ENCODE peak calls at places on chromosomes 5 and 9, in seven cellular contexts. One of them, this sample, is unnamed. For H3K36me3, the result is how much of the 10 kb centered on the place peaks cover.

GRCh38 chr5:164600929-164601535 is 1095.6 kb downstream of the MAT2B start:
- DNase-seq in brain microvascular endothelial cell: no peak
- DNase-seq in CD8-positive, alpha-beta T cell: no peak
- DNase-seq in lung: no peak
- DNase-seq in esophagus squamous epithelium: no peak
- DNase-seq in HCT116: no peak
- DNase-seq in GM23338: no peak
- DNase-seq in this sample: peak

GRCh38 chr5:38589629-38590028 is 33.2 kb upstream of the LIFR start:
- DNase-seq in brain microvascular endothelial cell: no peak
- DNase-seq in CD8-positive, alpha-beta T cell: no peak
- DNase-seq in lung: no peak
- DNase-seq in esophagus squamous epithelium: no peak
- DNase-seq in HCT116: no peak
- DNase-seq in GM23338: no peak
- DNase-seq in this sample: no peak

GRCh38 chr9:31323726-31324444 is 1060.6 kb upstream of the ACO1 start:
- DNase-seq in brain microvascular endothelial cell: no peak
- DNase-seq in CD8-positive, alpha-beta T cell: no peak
- DNase-seq in lung: no peak
- DNase-seq in esophagus squamous epithelium: no peak
- DNase-seq in HCT116: no peak
- DNase-seq in GM23338: no peak
- DNase-seq in this sample: no peak

GRCh38 chr9:90774682-90775081 is 26.9 kb upstream of the SYK start:
- DNase-seq in brain microvascular endothelial cell: no peak
- DNase-seq in CD8-positive, alpha-beta T cell: no peak
- DNase-seq in lung: no peak
- DNase-seq in esophagus squamous epithelium: no peak
- DNase-seq in HCT116: no peak
- DNase-seq in GM23338: peak
- DNase-seq in this sample: no peak

GRCh38 chr9:38390851-38391250 is 1.7 kb upstream of the ALDH1B1 start:
- DNase-seq in brain microvascular endothelial cell: no peak
- DNase-seq in CD8-positive, alpha-beta T cell: no peak
- DNase-seq in lung: no peak
- DNase-seq in esophagus squamous epithelium: no peak
- DNase-seq in HCT116: no peak
- DNase-seq in GM23338: no peak
- DNase-seq in this sample: no peak

GRCh38 chr5:136811551-136811950 is 446.2 kb upstream of the TRPC7 start:
- DNase-seq in brain microvascular endothelial cell: peak
- DNase-seq in CD8-positive, alpha-beta T cell: no peak
- DNase-seq in lung: no peak
- DNase-seq in esophagus squamous epithelium: no peak
- DNase-seq in HCT116: no peak
- DNase-seq in GM23338: no peak
- DNase-seq in this sample: no peak

GRCh38 chr5:65742565-65743231 is 20.7 kb downstream of the NLN start:
- DNase-seq in brain microvascular endothelial cell: peak
- DNase-seq in CD8-positive, alpha-beta T cell: no peak
- DNase-seq in lung: no peak
- DNase-seq in esophagus squamous epithelium: no peak
- DNase-seq in HCT116: peak
- DNase-seq in GM23338: peak
- DNase-seq in this sample: no peak

GRCh38 chr5:40240111-40240510 is 439.6 kb upstream of the PTGER4 start:
- DNase-seq in brain microvascular endothelial cell: no peak
- DNase-seq in CD8-positive, alpha-beta T cell: no peak
- DNase-seq in lung: no peak
- DNase-seq in esophagus squamous epithelium: no peak
- DNase-seq in HCT116: no peak
- DNase-seq in GM23338: no peak
- DNase-seq in this sample: no peak

GRCh38 chr9:18182636-18183035 is 291.3 kb upstream of the ADAMTSL1 start:
- DNase-seq in brain microvascular endothelial cell: no peak
- DNase-seq in CD8-positive, alpha-beta T cell: no peak
- DNase-seq in lung: no peak
- DNase-seq in esophagus squamous epithelium: no peak
- DNase-seq in HCT116: no peak
- DNase-seq in GM23338: no peak
- DNase-seq in this sample: no peak

GRCh38 chr9:23826120-23826629 is at the start of gene ELAVL2:
- DNase-seq in brain microvascular endothelial cell: peak
- DNase-seq in CD8-positive, alpha-beta T cell: no peak
- DNase-seq in lung: peak
- DNase-seq in esophagus squamous epithelium: peak
- DNase-seq in HCT116: no peak
- DNase-seq in GM23338: peak
- DNase-seq in this sample: peak

GRCh38 chr5:127957183-127957582 is 126.4 kb upstream of the SLC12A2 start:
- DNase-seq in brain microvascular endothelial cell: peak
- DNase-seq in CD8-positive, alpha-beta T cell: no peak
- DNase-seq in lung: no peak
- DNase-seq in esophagus squamous epithelium: no peak
- DNase-seq in HCT116: no peak
- DNase-seq in GM23338: no peak
- DNase-seq in this sample: no peak

GRCh38 chr5:127909078-127909477 is 174.5 kb upstream of the SLC12A2 start:
- DNase-seq in brain microvascular endothelial cell: peak
- DNase-seq in CD8-positive, alpha-beta T cell: no peak
- DNase-seq in lung: no peak
- DNase-seq in esophagus squamous epithelium: no peak
- DNase-seq in HCT116: peak
- DNase-seq in GM23338: peak
- DNase-seq in this sample: peak

GRCh38 chr5:145682197-145682895 is 152.8 kb downstream of the PRELID2 start:
- DNase-seq in brain microvascular endothelial cell: no peak
- DNase-seq in CD8-positive, alpha-beta T cell: no peak
- DNase-seq in lung: no peak
- DNase-seq in esophagus squamous epithelium: no peak
- DNase-seq in HCT116: no peak
- DNase-seq in GM23338: no peak
- DNase-seq in this sample: no peak

GRCh38 chr5:110588241-110588962 is 138.1 kb downstream of the TMEM232 start:
- DNase-seq in brain microvascular endothelial cell: no peak
- DNase-seq in CD8-positive, alpha-beta T cell: no peak
- DNase-seq in lung: no peak
- DNase-seq in esophagus squamous epithelium: no peak
- DNase-seq in HCT116: no peak
- DNase-seq in GM23338: no peak
- DNase-seq in this sample: no peak

GRCh38 chr9:87701931-87702421 is 23.9 kb upstream of the CTSL start:
- DNase-seq in brain microvascular endothelial cell: no peak
- DNase-seq in CD8-positive, alpha-beta T cell: no peak
- DNase-seq in lung: no peak
- DNase-seq in esophagus squamous epithelium: no peak
- DNase-seq in HCT116: no peak
- DNase-seq in GM23338: peak
- DNase-seq in this sample: no peak

GRCh38 chr9:87701491-87701890 is 24.4 kb upstream of the CTSL start:
- DNase-seq in brain microvascular endothelial cell: no peak
- DNase-seq in CD8-positive, alpha-beta T cell: no peak
- DNase-seq in lung: no peak
- DNase-seq in esophagus squamous epithelium: no peak
- DNase-seq in HCT116: no peak
- DNase-seq in GM23338: no peak
- DNase-seq in this sample: no peak

GRCh38 chr9:87702921-87703320 is 23.0 kb upstream of the CTSL start:
- DNase-seq in brain microvascular endothelial cell: no peak
- DNase-seq in CD8-positive, alpha-beta T cell: no peak
- DNase-seq in lung: peak
- DNase-seq in esophagus squamous epithelium: no peak
- DNase-seq in HCT116: no peak
- DNase-seq in GM23338: no peak
- DNase-seq in this sample: no peak

GRCh38 chr9:87704342-87704741 is 21.6 kb upstream of the CTSL start:
- DNase-seq in brain microvascular endothelial cell: no peak
- DNase-seq in CD8-positive, alpha-beta T cell: no peak
- DNase-seq in lung: no peak
- DNase-seq in esophagus squamous epithelium: no peak
- DNase-seq in HCT116: no peak
- DNase-seq in GM23338: no peak
- DNase-seq in this sample: no peak

GRCh38 chr9:87703636-87704276 is 22.2 kb upstream of the CTSL start:
- DNase-seq in brain microvascular endothelial cell: no peak
- DNase-seq in CD8-positive, alpha-beta T cell: no peak
- DNase-seq in lung: peak
- DNase-seq in esophagus squamous epithelium: no peak
- DNase-seq in HCT116: no peak
- DNase-seq in GM23338: no peak
- DNase-seq in this sample: no peak
- H3K36me3 ChIP-seq in brain microvascular endothelial cell: under half
- H3K36me3 ChIP-seq in CD8-positive, alpha-beta T cell: under half
- H3K36me3 ChIP-seq in lung: under half
- H3K36me3 ChIP-seq in esophagus squamous epithelium: under half
- H3K36me3 ChIP-seq in HCT116: under half
- H3K36me3 ChIP-seq in GM23338: under half
- H3K36me3 ChIP-seq in this sample: under half

DNA sequence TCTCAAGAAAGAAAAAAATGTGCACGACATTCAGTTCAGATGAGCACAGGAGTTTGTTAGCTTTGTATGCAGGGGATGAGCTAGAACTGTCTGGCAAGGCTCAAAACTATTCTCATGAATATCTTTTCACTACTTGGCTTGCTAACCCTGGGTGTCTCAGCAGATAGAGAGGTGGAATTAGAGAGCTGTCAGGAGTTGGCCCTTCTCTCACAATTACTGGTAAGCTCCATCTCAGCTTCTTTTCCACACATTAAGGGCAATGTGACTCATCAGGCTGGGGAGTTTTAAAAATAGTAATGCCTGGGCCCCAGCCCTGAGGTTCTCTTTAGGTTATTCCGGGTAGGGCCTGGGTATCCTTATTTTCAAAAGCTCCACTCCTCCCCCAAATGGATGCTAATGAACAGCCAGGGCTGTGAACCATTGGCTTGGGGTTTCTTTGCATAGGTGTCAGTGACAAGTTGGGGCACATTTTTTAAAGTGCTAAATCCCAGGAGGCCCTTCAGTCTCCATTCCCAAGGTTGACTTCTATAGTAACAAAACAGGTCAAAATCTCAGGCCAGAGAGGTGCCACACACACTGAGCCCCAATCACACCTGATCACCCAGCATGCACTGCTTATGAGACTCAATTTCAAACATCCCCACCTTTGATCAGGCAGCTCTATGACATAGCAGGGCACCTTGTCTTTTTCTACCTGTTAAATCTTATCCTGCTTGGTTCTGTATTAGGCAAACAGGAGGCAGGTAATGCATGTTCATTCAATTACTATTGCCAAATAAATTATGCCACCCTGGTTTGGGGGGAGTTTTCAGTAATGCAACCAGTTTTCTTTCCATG is 239.7 kb upstream of the DAP start:
- DNase-seq in brain microvascular endothelial cell: no peak
- DNase-seq in CD8-positive, alpha-beta T cell: no peak
- DNase-seq in lung: no peak
- DNase-seq in esophagus squamous epithelium: no peak
- DNase-seq in HCT116: no peak
- DNase-seq in GM23338: peak
- DNase-seq in this sample: no peak
- TF ChIP-seq CTCF in brain microvascular endothelial cell: no peak
- TF ChIP-seq CTCF in CD8-positive, alpha-beta T cell: no peak
- TF ChIP-seq CTCF in lung: no peak
- TF ChIP-seq CTCF in esophagus squamous epithelium: no peak
- TF ChIP-seq CTCF in HCT116: no peak
- TF ChIP-seq CTCF in GM23338: no peak
- TF ChIP-seq CTCF in this sample: no peak

DNA sequence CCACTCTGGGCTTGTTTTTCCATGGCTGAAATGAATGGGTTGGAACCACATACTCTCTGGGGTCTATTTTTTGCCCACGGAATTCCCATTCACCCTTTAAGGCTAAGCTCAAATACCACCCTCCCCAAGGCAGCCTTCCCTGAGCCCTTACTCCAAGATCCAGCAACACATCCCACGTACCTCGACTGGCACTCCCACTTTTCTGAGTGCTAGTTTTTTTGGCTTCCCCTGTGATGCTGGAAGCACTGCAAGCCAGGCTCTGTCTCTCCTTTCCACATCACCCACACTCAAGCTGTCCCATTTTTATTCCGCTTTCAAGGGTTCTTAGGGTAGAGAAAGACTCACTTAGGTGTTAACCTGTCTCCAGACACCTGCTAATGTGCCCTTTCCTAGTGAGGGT is 6.0 kb downstream of the ST6GALNAC6 start:
- DNase-seq in brain microvascular endothelial cell: no peak
- DNase-seq in CD8-positive, alpha-beta T cell: no peak
- DNase-seq in lung: no peak
- DNase-seq in esophagus squamous epithelium: no peak
- DNase-seq in HCT116: no peak
- DNase-seq in GM23338: no peak
- DNase-seq in this sample: no peak
- H3K36me3 ChIP-seq in brain microvascular endothelial cell: half or more
- H3K36me3 ChIP-seq in CD8-positive, alpha-beta T cell: under half
- H3K36me3 ChIP-seq in lung: under half
- H3K36me3 ChIP-seq in esophagus squamous epithelium: half or more
- H3K36me3 ChIP-seq in HCT116: under half
- H3K36me3 ChIP-seq in GM23338: under half
- H3K36me3 ChIP-seq in this sample: under half

DNA sequence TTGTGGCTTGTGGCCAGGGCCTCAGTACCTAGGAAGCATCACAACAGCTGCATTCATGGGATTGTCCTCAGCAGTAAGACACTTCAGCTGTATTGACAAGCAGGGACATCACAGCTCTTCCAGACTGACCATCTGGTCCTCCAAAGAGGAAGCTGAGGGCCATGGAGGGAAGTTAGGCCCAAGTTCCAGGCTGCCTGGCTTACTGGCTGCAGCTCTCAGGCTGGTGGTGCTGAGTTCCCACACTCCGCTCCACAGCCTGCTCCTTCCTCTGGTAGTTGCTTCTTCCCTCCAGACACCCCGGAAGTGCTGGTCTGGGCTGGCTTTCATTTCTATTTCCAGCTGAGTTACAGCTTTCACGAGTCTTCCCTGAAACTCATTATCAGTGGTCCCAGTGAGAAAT is 5.7 kb upstream of the STING1 start:
- DNase-seq in brain microvascular endothelial cell: no peak
- DNase-seq in CD8-positive, alpha-beta T cell: no peak
- DNase-seq in lung: no peak
- DNase-seq in esophagus squamous epithelium: no peak
- DNase-seq in HCT116: no peak
- DNase-seq in GM23338: no peak
- DNase-seq in this sample: peak
- TF ChIP-seq CTCF in brain microvascular endothelial cell: no peak
- TF ChIP-seq CTCF in CD8-positive, alpha-beta T cell: no peak
- TF ChIP-seq CTCF in lung: no peak
- TF ChIP-seq CTCF in esophagus squamous epithelium: no peak
- TF ChIP-seq CTCF in HCT116: no peak
- TF ChIP-seq CTCF in GM23338: no peak
- TF ChIP-seq CTCF in this sample: no peak

GRCh38 chr9:114376586-114376985 is 11.2 kb downstream of the AKNA start:
- DNase-seq in brain microvascular endothelial cell: no peak
- DNase-seq in CD8-positive, alpha-beta T cell: no peak
- DNase-seq in lung: no peak
- DNase-seq in esophagus squamous epithelium: no peak
- DNase-seq in HCT116: no peak
- DNase-seq in GM23338: no peak
- DNase-seq in this sample: no peak
- H3K36me3 ChIP-seq in brain microvascular endothelial cell: under half
- H3K36me3 ChIP-seq in CD8-positive, alpha-beta T cell: half or more
- H3K36me3 ChIP-seq in lung: under half
- H3K36me3 ChIP-seq in esophagus squamous epithelium: half or more
- H3K36me3 ChIP-seq in HCT116: under half
- H3K36me3 ChIP-seq in GM23338: under half
- H3K36me3 ChIP-seq in this sample: under half

This sample was measured in testis.